ENCODE peak calls at places on chromosome 12, in four cellular contexts. A is IMR-90, Q is H1, T is mesendoderm. N is an unnamed sample. For H3K4me1, the result is how much of the 10 kb centered on the place peaks cover.

GRCh38 chr12:4112290-4112689 is 161.3 kb upstream of the CCND2 start:
- DNase-seq in Q (no peak), A (no peak), T (no peak), N (no peak)

GRCh38 chr12:20350495-20350894 is 17.8 kb upstream of the PDE3A start:
- DNase-seq in A (peak), T (no peak), Q (no peak), N (no peak)

GRCh38 chr12:70920251-70920851 is at the start of gene PTPRR:
- DNase-seq in Q (no peak), A (no peak), T (peak), N (peak)

GRCh38 chr12:13079440-13079906 is 24.0 kb downstream of the GSG1 start:
- DNase-seq in T (peak), A (no peak), Q (peak), N (peak)

GRCh38 chr12:127717293-127717692 is 549.7 kb upstream of the TMEM132C start:
- DNase-seq in T (no peak), Q (no peak), A (no peak), N (no peak)

GRCh38 chr12:30795660-30796507 is 41.1 kb upstream of the CAPRIN2 start:
- DNase-seq in A (peak), Q (no peak), T (peak), N (peak)

GRCh38 chr12:6315704-6316597 is 5.5 kb downstream of the PLEKHG6 start:
- DNase-seq in A (no peak), T (no peak), Q (no peak), N (no peak)

GRCh38 chr12:64187794-64188193 is 34.3 kb downstream of the KICS2 start:
- DNase-seq in A (no peak), Q (no peak), T (no peak), N (no peak)

GRCh38 chr12:29518407-29518806 is 20.9 kb upstream of the OVCH1 start:
- DNase-seq in A (no peak), Q (no peak), T (no peak), N (no peak)

GRCh38 chr12:95730457-95730856 is 60.1 kb downstream of the NTN4 start:
- DNase-seq in A (no peak), T (no peak), Q (no peak), N (no peak)

GRCh38 chr12:3047961-3048360 is 29.2 kb upstream of the TSPAN9 start:
- DNase-seq in A (no peak), Q (no peak), T (no peak), N (peak)

GRCh38 chr12:66964629-66965028 is 285.8 kb upstream of the GRIP1 start:
- DNase-seq in Q (no peak), A (no peak), T (no peak), N (no peak)

GRCh38 chr12:50620050-50620974 is 115.5 kb downstream of the DIP2B start:
- DNase-seq in Q (peak), T (peak), A (peak), N (no peak)

GRCh38 chr12:50333441-50333840 is 50.1 kb upstream of the LIMA1 start:
- DNase-seq in T (no peak), Q (no peak), A (no peak), N (no peak)

GRCh38 chr12:18141583-18141982 is 51.6 kb upstream of the RERGL start:
- DNase-seq in A (no peak), T (no peak), Q (no peak), N (no peak)

GRCh38 chr12:56718167-56718566 is 6.9 kb downstream of the NACA start:
- DNase-seq in A (no peak), T (no peak), Q (no peak), N (no peak)

GRCh38 chr12:31518680-31519227 is 72.2 kb downstream of the DENND5B start:
- DNase-seq in A (peak), Q (peak), T (peak), N (peak)

GRCh38 chr12:124847675-124848074 is 16.0 kb downstream of the SCARB1 start:
- DNase-seq in T (no peak), A (peak), Q (no peak), N (no peak)

GRCh38 chr12:50221228-50222008 is 54.2 kb upstream of the CERS5 start:
- DNase-seq in T (peak), Q (no peak), A (peak), N (no peak)

GRCh38 chr12:47133981-47134380 is 54.2 kb upstream of the AMIGO2 start:
- DNase-seq in T (no peak), Q (no peak), A (no peak), N (no peak)

GRCh38 chr12:94148841-94149780 is 734 bp downstream of the PLXNC1 start:
- DNase-seq in A (peak), Q (no peak), T (peak), N (peak)

GRCh38 chr12:57771271-57771872 is 533 bp downstream of the METTL1 start:
- DNase-seq in T (peak), A (peak), Q (peak), N (peak)

GRCh38 chr12:4421590-4422031 is 24.0 kb downstream of the FGF6 start:
- DNase-seq in A (peak), Q (no peak), T (peak), N (no peak)

GRCh38 chr12:82966160-82966559 is 279.5 kb downstream of the TMTC2 start:
- DNase-seq in A (no peak), T (no peak), Q (no peak), N (no peak)

GRCh38 chr12:1607940-1608782 is 13.8 kb upstream of the FBXL14 start:
- DNase-seq in Q (no peak), T (no peak), A (peak), N (peak)

GRCh38 chr12:123779551-123779950 is 17.4 kb downstream of the DNAH10 start:
- DNase-seq in A (no peak), T (no peak), Q (no peak), N (no peak)

GRCh38 chr12:64169999-64170398 is 52.1 kb downstream of the KICS2 start:
- DNase-seq in Q (no peak), T (no peak), A (no peak), N (no peak)

GRCh38 chr12:113239288-113239771 is 18.1 kb downstream of the TPCN1 start:
- DNase-seq in T (no peak), A (no peak), Q (no peak), N (no peak)

GRCh38 chr12:80498059-80498728 is 54.2 kb downstream of the PTPRQ start:
- DNase-seq in T (no peak), A (no peak), Q (no peak), N (no peak)

GRCh38 chr12:571795-572531 is 91.3 kb downstream of the NINJ2 start:
- DNase-seq in Q (no peak), T (no peak), A (no peak), N (no peak)

GRCh38 chr12:121537814-121538698 is 42.8 kb downstream of the KDM2B start:
- DNase-seq in Q (no peak), T (no peak), A (no peak), N (no peak)

GRCh38 chr12:109461049-109461845 is 15.9 kb downstream of the KCTD10 start:
- DNase-seq in Q (no peak), A (peak), T (peak), N (no peak)

GRCh38 chr12:53750812-53751335 is 905 bp downstream of the CISTR start:
- DNase-seq in T (peak), Q (no peak), A (peak), N (no peak)

DNA sequence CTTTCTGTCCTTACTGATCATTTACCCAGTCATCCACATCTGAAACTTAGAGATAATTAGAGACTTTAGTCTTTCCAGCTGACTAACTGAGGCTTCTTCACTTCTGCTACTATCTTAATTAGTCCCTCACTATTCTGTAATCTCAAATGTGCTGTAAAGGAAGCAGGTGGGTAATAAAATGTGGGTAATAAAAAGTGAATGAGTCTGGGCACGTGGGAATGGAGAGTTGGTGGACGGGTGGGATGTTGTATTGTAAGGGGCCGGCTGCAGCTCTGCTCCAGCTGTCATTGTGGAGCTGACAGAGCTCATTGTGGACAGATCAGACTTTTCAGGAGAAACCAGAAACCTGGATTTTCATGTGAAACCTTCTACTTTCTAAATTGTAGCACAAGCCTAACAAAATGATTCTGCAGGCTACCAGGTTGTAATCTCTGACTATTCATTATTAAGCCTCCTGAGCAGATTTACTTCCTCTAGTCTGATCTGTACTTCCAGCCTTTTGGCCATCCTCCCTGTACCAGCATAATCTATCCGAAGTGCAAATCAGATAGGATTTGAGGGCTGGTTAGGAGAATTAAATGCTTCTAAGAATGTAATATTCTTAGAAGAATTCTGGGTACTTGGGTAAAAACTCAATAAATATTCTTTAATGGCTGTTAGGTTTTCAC is 42.0 kb upstream of the BMAL2 start:
- DNase-seq in T (no peak), A (no peak), Q (no peak), N (no peak)
- H3K27ac ChIP-seq in T (no peak), A (no peak), Q (no peak), N (no peak)

GRCh38 chr12:38915783-38916182 is 10.4 kb upstream of the CPNE8 start:
- DNase-seq in T (no peak), Q (no peak), A (no peak), N (no peak)
- H4K5ac ChIP-seq in T (no peak), Q (no peak), A (no peak), N (no peak)

GRCh38 chr12:7387289-7387688 is 56.7 kb downstream of the CD163L1 start:
- DNase-seq in Q (no peak), T (no peak), A (no peak), N (no peak)
- H3K4me1 ChIP-seq in Q (under half), T (under half), A (under half), N (under half)

DNA sequence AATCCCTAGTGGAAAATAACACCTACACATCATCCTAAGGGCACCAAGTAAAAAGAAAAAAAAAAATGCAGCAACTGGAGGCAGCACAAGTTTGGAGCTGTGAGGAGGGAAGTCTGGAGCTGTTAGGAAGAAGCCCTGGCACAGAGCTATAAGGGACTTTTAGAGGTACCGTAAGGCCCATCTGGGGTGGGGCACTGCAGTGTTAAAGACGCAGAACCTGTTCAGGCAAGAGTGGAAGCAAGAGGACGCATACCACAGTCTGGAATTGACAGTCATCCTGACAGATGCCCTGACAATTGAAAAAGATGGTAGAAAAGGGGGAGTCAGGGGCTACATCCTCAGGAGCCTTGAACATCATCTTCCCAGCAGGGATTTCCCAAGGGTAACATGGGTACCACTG is 195.9 kb upstream of the PLEKHG7 start:
- DNase-seq in A (no peak), Q (no peak), T (no peak), N (no peak)
- H3K27ac ChIP-seq in A (peak), Q (no peak), T (no peak), N (no peak)

GRCh38 chr12:102120564-102120873 is 536 bp downstream of the PARPBP start:
- DNase-seq in Q (no peak), T (no peak), A (no peak), N (no peak)
- H4K5ac ChIP-seq in Q (no peak), T (no peak), A (no peak), N (no peak)

GRCh38 chr12:51971679-51972423 is 20.4 kb downstream of the ACVR1B start:
- DNase-seq in T (no peak), Q (no peak), A (no peak), N (no peak)
- H3K4me1 ChIP-seq in T (under half), Q (under half), A (under half), N (under half)

DNA sequence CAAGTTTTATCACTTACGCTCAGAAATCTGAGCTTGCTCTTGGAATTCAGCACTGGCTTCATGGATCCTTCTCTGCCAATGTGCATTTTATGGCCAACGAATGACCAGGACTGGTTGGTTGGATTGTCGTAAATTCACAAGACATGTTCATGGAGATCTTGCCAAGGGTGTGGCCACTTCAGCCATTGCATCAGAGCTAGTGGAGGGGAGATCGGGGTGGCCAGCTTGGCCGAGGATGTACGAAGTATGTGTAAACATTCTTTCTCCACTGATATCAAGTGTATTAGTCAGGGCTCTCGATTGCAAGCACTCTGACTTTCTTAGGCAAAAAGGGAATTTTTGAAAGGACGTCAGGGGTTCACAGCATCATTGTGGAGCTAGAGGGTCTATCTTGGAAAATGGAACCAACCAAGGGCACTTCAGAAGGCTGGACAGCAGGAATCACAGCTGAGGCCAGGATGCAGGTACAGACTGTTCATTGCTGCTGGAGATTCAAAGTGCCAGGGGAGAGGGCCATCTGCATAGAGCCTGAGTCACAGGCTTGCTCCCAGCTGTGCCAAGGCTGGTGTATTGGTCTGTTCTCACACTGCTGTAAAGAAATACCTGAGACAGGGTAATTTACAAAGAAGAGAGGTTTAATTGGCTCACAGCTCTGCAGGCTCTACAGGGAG is 32.9 kb upstream of the ADGRD1 start:
- DNase-seq in Q (no peak), A (peak), T (no peak), N (no peak)
- H3K27ac ChIP-seq in Q (no peak), A (no peak), T (no peak), N (no peak)

DNA sequence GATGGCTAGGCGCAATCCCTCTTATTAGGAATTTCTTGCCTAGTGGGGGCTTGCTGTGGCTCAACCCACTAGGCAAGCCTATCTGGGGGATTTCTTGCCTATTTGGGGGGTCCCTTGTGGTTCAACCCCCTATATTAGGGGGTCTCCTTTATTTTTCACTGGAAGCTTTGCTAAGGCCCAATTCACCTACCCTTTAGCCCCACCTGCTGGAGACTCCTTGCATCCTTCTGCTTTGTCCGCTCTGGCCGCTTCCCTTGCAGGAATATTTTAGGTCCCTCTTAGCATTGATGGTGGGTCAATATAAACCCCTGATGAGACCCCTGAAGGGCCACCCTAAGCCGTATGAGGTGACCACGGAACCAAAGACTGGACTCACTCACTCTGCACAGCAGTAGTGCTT is 1552.1 kb downstream of the AACS start:
- DNase-seq in Q (peak), T (peak), A (no peak), N (peak)
- H4K5ac ChIP-seq in Q (no peak), T (no peak), A (no peak), N (no peak)

DNA sequence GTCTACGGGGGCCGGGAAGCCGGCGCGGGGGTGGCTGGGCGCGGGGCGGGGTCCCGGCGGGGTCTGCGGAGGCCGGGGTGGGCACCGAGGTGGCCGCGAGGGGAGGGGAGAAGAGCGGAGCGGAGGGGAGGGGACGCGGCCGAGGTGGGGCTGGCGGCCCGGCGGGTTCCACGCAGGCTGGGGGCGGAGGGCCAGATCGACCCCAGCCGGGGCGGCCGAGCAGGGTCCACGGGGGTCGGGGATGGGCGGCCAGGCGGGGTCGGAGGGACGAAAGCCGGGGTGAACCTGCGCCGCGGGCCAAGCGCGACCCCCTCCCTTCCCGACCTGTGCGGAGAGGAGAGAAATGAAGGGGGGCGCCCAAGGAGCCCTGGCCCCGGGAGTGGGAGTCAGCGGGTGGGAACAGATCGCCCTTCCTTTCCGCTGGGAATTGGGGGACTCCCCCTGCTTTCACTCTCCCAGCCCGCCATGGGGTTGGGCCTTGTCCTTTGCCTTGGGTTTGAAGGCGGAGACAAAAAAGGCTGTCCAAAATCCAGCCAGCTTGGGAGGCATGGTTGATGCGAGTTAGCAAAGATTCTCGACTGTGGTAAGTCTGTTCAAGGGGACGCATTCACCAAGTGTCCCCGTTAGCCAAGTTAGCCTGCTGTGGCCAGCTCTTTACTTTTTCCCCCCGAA is 493 bp upstream of the CKAP4 start:
- DNase-seq in Q (no peak), A (peak), T (peak), N (peak)
- H3K4me1 ChIP-seq in Q (under half), A (under half), T (under half), N (under half)

N was measured in H9.